ENCODE peak calls at places on chromosomes 12 and 14, in five cellular contexts. One of them, this sample, is unnamed.

GRCh38 chr14:91456283-91456682 is 38.7 kb upstream of the CCDC88C start:
- DNase-seq in GM13977: no peak
- DNase-seq in left ventricle myocardium inferior: no peak
- DNase-seq in nephron progenitor cell: no peak
- DNase-seq in ascending aorta: no peak
- DNase-seq in this sample: no peak

GRCh38 chr12:95117178-95117599 is 43.8 kb upstream of the NR2C1 start:
- DNase-seq in GM13977: peak
- DNase-seq in left ventricle myocardium inferior: no peak
- DNase-seq in nephron progenitor cell: peak
- DNase-seq in ascending aorta: no peak
- DNase-seq in this sample: peak

GRCh38 chr14:75011356-75012097 is 8.8 kb downstream of the EIF2B2 start:
- DNase-seq in GM13977: no peak
- DNase-seq in left ventricle myocardium inferior: no peak
- DNase-seq in nephron progenitor cell: no peak
- DNase-seq in ascending aorta: no peak
- DNase-seq in this sample: no peak

GRCh38 chr14:50999726-51000125 is 55.4 kb upstream of the PYGL start:
- DNase-seq in GM13977: no peak
- DNase-seq in left ventricle myocardium inferior: no peak
- DNase-seq in nephron progenitor cell: no peak
- DNase-seq in ascending aorta: no peak
- DNase-seq in this sample: no peak

GRCh38 chr14:98612434-98613200 is 659.4 kb downstream of the BCL11B start:
- DNase-seq in GM13977: no peak
- DNase-seq in left ventricle myocardium inferior: no peak
- DNase-seq in nephron progenitor cell: no peak
- DNase-seq in ascending aorta: no peak
- DNase-seq in this sample: no peak

GRCh38 chr12:18492372-18493025 is 231.2 kb downstream of the PIK3C2G start:
- DNase-seq in GM13977: no peak
- DNase-seq in left ventricle myocardium inferior: no peak
- DNase-seq in nephron progenitor cell: no peak
- DNase-seq in ascending aorta: no peak
- DNase-seq in this sample: no peak

GRCh38 chr14:53692451-53693330 is 263.9 kb downstream of the BMP4 start:
- DNase-seq in GM13977: no peak
- DNase-seq in left ventricle myocardium inferior: no peak
- DNase-seq in nephron progenitor cell: no peak
- DNase-seq in ascending aorta: no peak
- DNase-seq in this sample: no peak

GRCh38 chr12:115455268-115455681 is 771.3 kb upstream of the TBX3 start:
- DNase-seq in GM13977: no peak
- DNase-seq in left ventricle myocardium inferior: no peak
- DNase-seq in nephron progenitor cell: no peak
- DNase-seq in ascending aorta: no peak
- DNase-seq in this sample: no peak

GRCh38 chr12:113591480-113591971 is 119.9 kb upstream of the LHX5 start:
- DNase-seq in GM13977: peak
- DNase-seq in left ventricle myocardium inferior: no peak
- DNase-seq in nephron progenitor cell: peak
- DNase-seq in ascending aorta: no peak
- DNase-seq in this sample: no peak

GRCh38 chr12:50257226-50258166 is 25.8 kb downstream of the LIMA1 start:
- DNase-seq in GM13977: no peak
- DNase-seq in left ventricle myocardium inferior: no peak
- DNase-seq in nephron progenitor cell: no peak
- DNase-seq in ascending aorta: no peak
- DNase-seq in this sample: no peak

GRCh38 chr12:124995200-124995961 is 1.9 kb downstream of the BRI3BP start:
- DNase-seq in GM13977: peak
- DNase-seq in left ventricle myocardium inferior: no peak
- DNase-seq in nephron progenitor cell: no peak
- DNase-seq in ascending aorta: no peak
- DNase-seq in this sample: no peak

GRCh38 chr14:75450381-75451276 is 22.8 kb downstream of the JDP2 start:
- DNase-seq in GM13977: no peak
- DNase-seq in left ventricle myocardium inferior: peak
- DNase-seq in nephron progenitor cell: no peak
- DNase-seq in ascending aorta: no peak
- DNase-seq in this sample: no peak

GRCh38 chr14:36773136-36773540 is 111.5 kb downstream of the PAX9 start:
- DNase-seq in GM13977: no peak
- DNase-seq in left ventricle myocardium inferior: no peak
- DNase-seq in nephron progenitor cell: no peak
- DNase-seq in ascending aorta: no peak
- DNase-seq in this sample: no peak

GRCh38 chr12:105315726-105316125 is 14.8 kb upstream of the C12orf75 start:
- DNase-seq in GM13977: no peak
- DNase-seq in left ventricle myocardium inferior: no peak
- DNase-seq in nephron progenitor cell: no peak
- DNase-seq in ascending aorta: no peak
- DNase-seq in this sample: no peak

GRCh38 chr14:63164108-63164683 is 40.0 kb upstream of the RHOJ start:
- DNase-seq in GM13977: no peak
- DNase-seq in left ventricle myocardium inferior: no peak
- DNase-seq in nephron progenitor cell: no peak
- DNase-seq in ascending aorta: no peak
- DNase-seq in this sample: no peak

GRCh38 chr12:102468261-102468940 is 12.0 kb downstream of the IGF1 start:
- DNase-seq in GM13977: no peak
- DNase-seq in left ventricle myocardium inferior: no peak
- DNase-seq in nephron progenitor cell: no peak
- DNase-seq in ascending aorta: no peak
- DNase-seq in this sample: no peak

GRCh38 chr12:103495783-103496456 is at the start of gene C12orf42:
- DNase-seq in GM13977: peak
- DNase-seq in left ventricle myocardium inferior: no peak
- DNase-seq in nephron progenitor cell: peak
- DNase-seq in ascending aorta: no peak
- DNase-seq in this sample: no peak
- TF ChIP-seq CTCF in GM13977: peak
- TF ChIP-seq CTCF in left ventricle myocardium inferior: peak
- TF ChIP-seq CTCF in nephron progenitor cell: peak
- TF ChIP-seq CTCF in ascending aorta: no peak
- TF ChIP-seq CTCF in this sample: no peak

DNA sequence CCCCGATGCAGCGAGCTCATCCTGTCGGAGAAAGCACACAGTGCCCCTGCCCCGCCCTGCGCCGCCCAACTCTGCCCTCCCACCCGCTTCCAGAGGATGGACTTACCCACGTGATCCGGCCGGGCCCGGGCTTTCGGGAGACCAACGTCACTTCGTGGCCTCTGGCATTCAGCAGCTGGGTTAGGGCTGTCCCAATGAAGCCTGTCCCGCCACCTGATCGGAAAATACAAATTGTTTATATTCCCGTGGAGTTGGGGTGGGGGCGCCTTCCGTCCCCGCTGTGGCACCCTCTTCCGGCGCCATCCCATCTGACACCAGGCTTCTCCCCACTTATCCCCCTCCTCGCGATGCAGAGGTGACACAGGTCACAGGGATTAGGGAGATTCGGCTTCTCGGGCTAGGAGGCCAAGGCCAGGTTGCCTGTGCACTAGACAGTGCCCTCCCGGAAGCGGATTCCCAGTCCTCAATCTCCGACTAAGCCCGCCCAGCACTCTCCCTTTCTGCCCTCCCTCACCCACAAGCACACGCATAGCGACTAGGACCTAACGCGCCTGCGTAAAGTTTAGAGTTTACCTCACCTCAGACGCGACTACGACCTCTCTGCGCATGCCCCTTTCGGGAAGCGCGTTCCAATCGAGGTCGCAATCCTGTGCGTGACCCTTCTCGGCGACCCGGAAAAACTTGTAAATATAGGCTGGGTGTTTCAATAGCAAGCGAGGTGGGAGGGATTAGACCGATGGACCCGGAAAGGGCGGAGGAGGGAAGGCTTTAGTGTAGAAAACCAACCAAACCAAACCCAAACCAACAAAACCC is at the start of gene SDR39U1:
- DNase-seq in GM13977: peak
- DNase-seq in left ventricle myocardium inferior: peak
- DNase-seq in nephron progenitor cell: peak
- DNase-seq in ascending aorta: peak
- DNase-seq in this sample: peak
- TF ChIP-seq CTCF in GM13977: no peak
- TF ChIP-seq CTCF in left ventricle myocardium inferior: no peak
- TF ChIP-seq CTCF in nephron progenitor cell: no peak
- TF ChIP-seq CTCF in ascending aorta: no peak
- TF ChIP-seq CTCF in this sample: no peak

DNA sequence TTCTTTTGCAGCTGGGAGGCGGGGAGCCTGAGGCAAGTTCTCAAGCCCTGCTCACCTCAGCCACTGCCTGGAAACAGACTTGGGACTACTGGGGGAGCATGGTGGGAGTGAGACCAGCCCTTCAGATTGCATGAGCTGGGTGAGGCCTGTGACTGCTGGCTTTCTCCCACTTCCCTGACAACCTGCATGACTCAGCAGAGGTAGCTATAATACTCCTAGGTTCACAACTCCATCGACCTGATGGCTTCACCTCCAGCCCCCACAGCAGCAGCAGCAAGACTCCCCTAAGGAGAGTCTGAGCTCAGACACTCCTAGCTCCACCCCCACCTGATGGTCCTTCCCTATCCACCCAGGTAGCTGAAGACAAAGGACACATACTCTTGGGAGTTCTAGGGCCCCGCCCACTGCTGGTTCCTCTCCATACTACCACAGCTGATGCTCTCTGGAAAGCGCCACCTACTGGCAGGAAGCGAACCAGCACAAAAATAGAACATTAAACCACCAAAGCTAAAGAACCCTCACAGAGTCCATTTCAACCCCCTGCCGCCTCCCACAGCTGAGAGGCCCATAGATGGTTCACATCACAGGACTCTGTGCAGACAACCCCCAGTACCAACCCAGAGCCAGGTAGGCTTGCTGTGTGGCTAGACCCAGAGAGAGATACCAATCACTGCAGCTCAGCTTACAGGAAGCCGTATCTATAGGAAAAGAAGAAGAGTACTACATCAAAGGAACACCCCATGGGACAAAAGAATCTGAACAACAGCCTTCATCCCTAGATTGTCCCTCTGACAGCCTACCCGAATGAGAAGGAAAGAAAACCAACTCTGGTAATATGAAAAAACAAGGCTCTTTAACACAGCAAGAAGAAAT is 68.7 kb downstream of the RPAP3 start:
- DNase-seq in GM13977: no peak
- DNase-seq in left ventricle myocardium inferior: peak
- DNase-seq in nephron progenitor cell: peak
- DNase-seq in ascending aorta: no peak
- DNase-seq in this sample: no peak
- TF ChIP-seq CTCF in GM13977: peak
- TF ChIP-seq CTCF in left ventricle myocardium inferior: peak
- TF ChIP-seq CTCF in nephron progenitor cell: peak
- TF ChIP-seq CTCF in ascending aorta: peak
- TF ChIP-seq CTCF in this sample: peak

DNA sequence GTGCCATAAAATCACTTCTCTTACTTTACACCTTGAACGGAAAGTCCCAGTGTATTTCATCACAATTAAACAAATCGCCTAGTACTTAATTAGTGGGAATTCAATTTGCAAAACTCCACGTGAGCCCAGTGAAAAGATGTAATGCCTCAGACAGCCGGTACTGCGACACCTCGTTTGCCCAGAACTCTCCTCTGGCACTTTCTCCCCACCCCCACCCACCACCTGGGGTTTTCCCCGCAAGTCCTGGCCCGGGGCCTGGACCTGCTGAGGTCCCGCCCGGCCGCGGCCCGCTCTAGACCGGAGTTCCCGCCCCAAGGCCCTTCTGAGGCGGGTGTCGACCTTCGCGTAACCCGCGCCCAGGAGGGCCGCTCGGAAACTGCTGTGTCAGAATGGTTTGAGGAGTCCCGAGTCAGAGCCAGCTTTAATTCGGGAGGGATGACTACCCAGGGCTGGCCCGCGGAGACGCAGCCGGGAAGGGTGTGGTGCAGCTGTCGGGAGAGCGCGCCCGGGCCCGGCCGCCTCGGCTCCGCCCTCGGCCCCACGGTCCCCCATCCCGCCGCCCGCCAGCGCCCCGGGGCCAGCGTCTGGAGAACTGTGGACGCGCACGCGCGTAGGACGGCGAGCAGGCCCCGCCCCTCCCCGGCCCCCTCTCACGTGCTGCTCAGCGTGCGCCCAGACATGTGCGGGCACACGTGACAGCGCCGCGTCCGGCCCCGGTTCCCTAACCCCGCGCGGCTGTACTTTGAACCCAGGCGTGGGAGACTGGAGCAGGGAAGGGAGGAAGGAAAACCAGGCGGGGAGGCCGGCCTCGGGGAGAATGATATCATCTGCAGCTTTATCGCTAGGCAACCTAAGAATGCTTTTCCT is 10.8 kb downstream of the BHLHE41 start:
- DNase-seq in GM13977: peak
- DNase-seq in left ventricle myocardium inferior: peak
- DNase-seq in nephron progenitor cell: peak
- DNase-seq in ascending aorta: peak
- DNase-seq in this sample: peak
- TF ChIP-seq CTCF in GM13977: no peak
- TF ChIP-seq CTCF in left ventricle myocardium inferior: peak
- TF ChIP-seq CTCF in nephron progenitor cell: no peak
- TF ChIP-seq CTCF in ascending aorta: peak
- TF ChIP-seq CTCF in this sample: peak

This sample was measured in mesothelial cell of epicardium.